ENCODE peak calls at places on chromosome 11, in four cellular contexts. U is H7, I is choroid plexus epithelial cell, G is SK-N-SH. E is an unnamed sample.

GRCh38 chr11:43327987-43328386 is 16.2 kb downstream of the API5 start:
- DNase-seq in U (no peak), G (no peak), I (peak), E (no peak)

GRCh38 chr11:65439331-65440181 is 17.0 kb downstream of the NEAT1 start:
- DNase-seq in U (no peak), I (peak), G (no peak), E (no peak)

GRCh38 chr11:121091492-121092179 is 9.4 kb upstream of the TECTA start:
- DNase-seq in G (no peak), I (no peak), U (no peak), E (no peak)

GRCh38 chr11:61129608-61130523 is 27.6 kb downstream of the CD5 start:
- DNase-seq in G (peak), U (peak), I (peak), E (peak)

GRCh38 chr11:27201454-27202302 is 161.1 kb downstream of the BBOX1 start:
- DNase-seq in I (peak), G (peak), U (no peak), E (no peak)

GRCh38 chr11:42812960-42813359 is 498.8 kb upstream of the API5 start:
- DNase-seq in G (no peak), I (no peak), U (no peak), E (no peak)

GRCh38 chr11:128323381-128323780 is 264.0 kb downstream of the ETS1 start:
- DNase-seq in U (peak), I (peak), G (no peak), E (no peak)

GRCh38 chr11:94751806-94752205 is 16.4 kb upstream of the AMOTL1 start:
- DNase-seq in G (no peak), U (no peak), I (no peak), E (no peak)

GRCh38 chr11:27213232-27213660 is 149.8 kb downstream of the CCDC34 start:
- DNase-seq in G (no peak), U (no peak), I (peak), E (peak)

GRCh38 chr11:1274501-1274900 is 34.9 kb downstream of the TOLLIP start:
- DNase-seq in G (no peak), U (no peak), I (no peak), E (no peak)

GRCh38 chr11:27420722-27421572 is 51.6 kb downstream of the LGR4 start:
- DNase-seq in U (no peak), G (no peak), I (no peak), E (no peak)

GRCh38 chr11:1852885-1853284 is at the start of gene LSP1:
- DNase-seq in U (no peak), I (no peak), G (no peak), E (no peak)

GRCh38 chr11:3738241-3738640 is 59.1 kb downstream of the NUP98 start:
- DNase-seq in G (no peak), I (peak), U (no peak), E (no peak)

GRCh38 chr11:46353706-46354105 is 6.4 kb downstream of the DGKZ start:
- DNase-seq in U (no peak), I (no peak), G (no peak), E (no peak)

GRCh38 chr11:120877746-120878365 is 146.0 kb upstream of the TBCEL start:
- DNase-seq in I (no peak), G (no peak), U (no peak), E (no peak)

GRCh38 chr11:83864412-83865057 is 578.4 kb upstream of the CCDC90B start:
- DNase-seq in I (no peak), U (no peak), G (peak), E (no peak)

GRCh38 chr11:12454782-12455181 is 77.4 kb downstream of the PARVA start:
- DNase-seq in I (peak), G (no peak), U (no peak), E (no peak)

GRCh38 chr11:54944211-54944610 is 237.6 kb downstream of the OR4A5 start:
- DNase-seq in G (no peak), U (no peak), I (no peak), E (no peak)

GRCh38 chr11:34373727-34374126 is 15.9 kb upstream of the ABTB2 start:
- DNase-seq in U (no peak), G (no peak), I (no peak), E (no peak)

GRCh38 chr11:86955674-86956522 is 703 bp upstream of the FZD4 start:
- DNase-seq in I (peak), U (peak), G (peak), E (peak)

GRCh38 chr11:100980156-100980555 is 149.5 kb downstream of the PGR start:
- DNase-seq in U (no peak), I (peak), G (no peak), E (peak)

GRCh38 chr11:129815596-129816461 is at the start of gene TMEM45B:
- DNase-seq in U (peak), G (peak), I (peak), E (peak)
- H3K4me3 ChIP-seq in U (peak), G (no peak), I (no peak), E (peak)

GRCh38 chr11:107018902-107019493 is 722 bp upstream of the GUCY1A2 start:
- DNase-seq in G (peak), U (peak), I (peak), E (peak)
- H3K4me3 ChIP-seq in G (peak), U (peak), I (peak), E (peak)

GRCh38 chr11:111913031-111913861 is 712 bp downstream of the HSPB2 start:
- DNase-seq in I (no peak), G (no peak), U (no peak), E (no peak)
- H3K4me3 ChIP-seq in I (peak), G (no peak), U (no peak), E (no peak)

DNA sequence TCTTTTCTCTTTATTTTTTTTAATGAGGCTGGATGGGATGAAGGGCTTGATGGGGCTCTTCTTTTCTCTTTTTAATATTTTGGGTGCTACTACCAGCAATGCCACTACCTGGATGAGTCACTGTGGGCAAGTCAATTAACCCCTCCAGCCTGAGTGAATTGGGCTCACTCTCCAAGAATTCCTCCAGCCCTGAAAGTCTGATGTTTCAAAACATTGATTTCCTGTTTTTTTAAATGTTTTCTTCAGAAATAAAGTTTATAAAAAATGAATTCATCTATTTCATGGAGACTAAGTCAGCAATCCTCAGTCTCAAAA is 812 bp upstream of the OR5A2 start:
- DNase-seq in G (no peak), I (no peak), U (no peak), E (no peak)
- H3K4me3 ChIP-seq in G (no peak), I (no peak), U (no peak), E (peak)

DNA sequence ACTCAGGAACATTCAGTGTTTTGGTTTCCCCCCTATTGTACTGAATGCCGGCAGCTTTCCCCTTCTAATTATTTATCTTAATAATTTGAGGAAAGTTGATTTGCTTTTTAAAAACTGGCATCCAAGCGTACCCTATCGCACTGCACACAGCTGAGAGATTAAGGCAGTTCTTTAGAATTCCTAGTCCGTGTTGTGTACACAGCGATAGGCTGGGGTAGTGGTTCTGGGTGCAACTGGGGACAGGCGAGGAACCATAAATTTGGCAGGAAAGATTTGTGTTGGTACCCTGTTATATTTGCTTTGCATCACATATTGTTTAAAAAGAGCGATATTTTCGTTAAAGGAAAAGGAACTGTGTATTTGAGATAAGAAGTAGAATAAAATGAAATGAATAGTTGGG is 39.2 kb downstream of the PTPRJ start:
- DNase-seq in I (no peak), U (no peak), G (no peak), E (no peak)
- H3K4me3 ChIP-seq in I (no peak), U (no peak), G (no peak), E (peak)